ENCODE peak calls at places on chromosomes 5 and 9, in four cellular contexts. X, J, P and R are unnamed samples.

GRCh38 chr5:139588962-139589361 is 27.8 kb downstream of the UBE2D2 start:
- DNase-seq in X (no peak), J (no peak), P (no peak), R (no peak)

GRCh38 chr9:36789886-36790285 is 217.2 kb downstream of the MELK start:
- DNase-seq in X (no peak), J (no peak), P (no peak), R (no peak)

GRCh38 chr9:113875917-113876805 is at the start of gene ZNF618:
- DNase-seq in X (no peak), J (peak; percentile 62), P (no peak), R (peak; percentile 68)

GRCh38 chr5:123756325-123756664 is 244.3 kb downstream of the CSNK1G3 start:
- DNase-seq in X (no peak), J (no peak), P (no peak), R (no peak)

GRCh38 chr5:87645241-87645640 is 232.5 kb upstream of the CCNH start:
- DNase-seq in X (no peak), J (no peak), P (no peak), R (no peak)

GRCh38 chr9:23321049-23321448 is 505.0 kb downstream of the ELAVL2 start:
- DNase-seq in X (no peak), J (no peak), P (no peak), R (no peak)

GRCh38 chr5:123881791-123882244 is 369.8 kb downstream of the CSNK1G3 start:
- DNase-seq in X (no peak), J (no peak), P (no peak), R (peak; percentile 20)

GRCh38 chr9:36748322-36748899 is 175.7 kb downstream of the MELK start:
- DNase-seq in X (no peak), J (peak; percentile 39), P (no peak), R (peak; percentile 71)

GRCh38 chr9:133558191-133559126 is 24.0 kb downstream of the ADAMTSL2 start:
- DNase-seq in X (peak; percentile 68), J (peak; percentile 75), P (peak; percentile 32), R (peak; percentile 34)

GRCh38 chr9:21015122-21015815 is 16.2 kb downstream of the HACD4 start:
- DNase-seq in X (no peak), J (no peak), P (no peak), R (no peak)

GRCh38 chr5:74261906-74262305 is 378.6 kb downstream of the ENC1 start:
- DNase-seq in X (no peak), J (no peak), P (no peak), R (no peak)

GRCh38 chr9:130692365-130692764 is 1.2 kb upstream of the EXOSC2 start:
- DNase-seq in X (no peak), J (no peak), P (no peak), R (no peak)

GRCh38 chr5:125668904-125669303 is 754.3 kb upstream of the GRAMD2B start:
- DNase-seq in X (no peak), J (no peak), P (no peak), R (no peak)

GRCh38 chr9:132669636-132670358 is at the start of gene DDX31:
- DNase-seq in X (peak; percentile 67), J (peak; percentile 90), P (peak; percentile 37), R (peak; percentile 79)

GRCh38 chr5:15943487-15943886 is 236.1 kb downstream of the MARCHF11 start:
- DNase-seq in X (no peak), J (no peak), P (no peak), R (no peak)

GRCh38 chr9:34459941-34460340 is 1.3 kb downstream of the DNAI1 start:
- DNase-seq in X (no peak), J (no peak), P (no peak), R (no peak)

GRCh38 chr5:163916376-163916775 is 411.0 kb downstream of the MAT2B start:
- DNase-seq in X (no peak), J (no peak), P (peak; percentile 73), R (no peak)

GRCh38 chr9:27785714-27786100 is 212.4 kb upstream of the C9orf72 start:
- DNase-seq in X (no peak), J (no peak), P (peak; percentile 23), R (no peak)

GRCh38 chr5:95086932-95087818 is 197.7 kb downstream of the MCTP1 start:
- DNase-seq in X (no peak), J (no peak), P (no peak), R (no peak)

GRCh38 chr9:127833555-127833954 is 20.9 kb downstream of the ENG start:
- DNase-seq in X (no peak), J (no peak), P (no peak), R (no peak)

GRCh38 chr9:99019523-99020331 is 76.0 kb downstream of the COL15A1 start:
- DNase-seq in X (no peak), J (no peak), P (no peak), R (no peak)

GRCh38 chr9:34929506-34930102 is 28.5 kb upstream of the PHF24 start:
- DNase-seq in X (peak; percentile 23), J (peak; percentile 21), P (no peak), R (peak; percentile 64)

DNA sequence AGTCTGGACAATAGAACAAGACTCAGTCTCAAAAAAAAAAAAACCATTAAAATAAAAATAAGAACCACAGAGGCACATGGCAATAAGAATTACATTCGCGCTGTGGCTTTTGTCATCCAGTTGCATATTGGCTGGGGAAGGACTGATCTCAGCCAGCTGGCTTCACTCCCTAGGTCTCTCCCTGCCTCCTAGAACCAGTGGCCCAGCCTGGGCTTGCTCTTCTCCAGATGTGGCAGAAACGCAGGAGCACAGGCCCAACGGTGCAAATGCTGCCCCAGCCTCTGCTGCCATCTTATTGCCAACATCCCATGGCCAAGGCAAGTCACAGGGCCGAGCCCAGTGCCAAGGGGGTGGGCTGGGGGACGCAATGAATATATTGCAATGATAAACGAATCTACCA is 37.0 kb downstream of the NKX2-5 start:
- DNase-seq in X (no peak), J (no peak), P (no peak), R (no peak)
- TF ChIP-seq TARDBP in X (no peak), J (no peak), P (no peak), R (no peak)

GRCh38 chr5:122473941-122474340 is 161.9 kb downstream of the SNCAIP start:
- DNase-seq in X (no peak), J (no peak), P (no peak), R (no peak)
- TF ChIP-seq SP1 in X (no peak), J (no peak), P (no peak), R (no peak)

GRCh38 chr9:93670208-93671029 is 94.0 kb downstream of the PHF2 start:
- DNase-seq in X (no peak), J (no peak), P (no peak), R (no peak)
- TF ChIP-seq TARDBP in X (no peak), J (no peak), P (no peak), R (no peak)

GRCh38 chr5:14364576-14365472 is 216.8 kb upstream of the OTULINL start:
- DNase-seq in X (peak; percentile 33), J (peak; percentile 32), P (no peak), R (peak; percentile 37)
- TF ChIP-seq SP1 in X (no peak), J (no peak), P (no peak), R (no peak)